ENCODE peak calls at places on chromosomes 12 and 14, in five cellular contexts. One of them, this sample, is unnamed.

GRCh38 chr14:67566908-67567307 is 33.2 kb downstream of the PIGH start:
- DNase-seq in IMR-90: no peak
- DNase-seq in HepG2: no peak
- DNase-seq in endothelial cell of umbilical vein: no peak
- DNase-seq in brain microvascular endothelial cell: no peak
- DNase-seq in this sample: peak

GRCh38 chr14:101174980-101175606 is 271.6 kb upstream of the RTL1 start:
- DNase-seq in IMR-90: no peak
- DNase-seq in HepG2: no peak
- DNase-seq in endothelial cell of umbilical vein: no peak
- DNase-seq in brain microvascular endothelial cell: no peak
- DNase-seq in this sample: no peak

GRCh38 chr14:101325319-101325718 is 236.0 kb upstream of the DIO3 start:
- DNase-seq in IMR-90: no peak
- DNase-seq in HepG2: no peak
- DNase-seq in endothelial cell of umbilical vein: no peak
- DNase-seq in brain microvascular endothelial cell: no peak
- DNase-seq in this sample: no peak

GRCh38 chr12:113891737-113892520 is 74.2 kb downstream of the RBM19 start:
- DNase-seq in IMR-90: no peak
- DNase-seq in HepG2: no peak
- DNase-seq in endothelial cell of umbilical vein: peak
- DNase-seq in brain microvascular endothelial cell: no peak
- DNase-seq in this sample: no peak

GRCh38 chr12:15662303-15662980 is 126.7 kb downstream of the EPS8 start:
- DNase-seq in IMR-90: peak
- DNase-seq in HepG2: no peak
- DNase-seq in endothelial cell of umbilical vein: peak
- DNase-seq in brain microvascular endothelial cell: peak
- DNase-seq in this sample: no peak

GRCh38 chr14:68691031-68691864 is 101.6 kb downstream of the ZFP36L1 start:
- DNase-seq in IMR-90: no peak
- DNase-seq in HepG2: no peak
- DNase-seq in endothelial cell of umbilical vein: no peak
- DNase-seq in brain microvascular endothelial cell: no peak
- DNase-seq in this sample: peak

GRCh38 chr12:26130728-26131127 is 5.9 kb upstream of the BHLHE41 start:
- DNase-seq in IMR-90: no peak
- DNase-seq in HepG2: no peak
- DNase-seq in endothelial cell of umbilical vein: no peak
- DNase-seq in brain microvascular endothelial cell: no peak
- DNase-seq in this sample: no peak

GRCh38 chr12:50192908-50193307 is 25.7 kb upstream of the CERS5 start:
- DNase-seq in IMR-90: peak
- DNase-seq in HepG2: no peak
- DNase-seq in endothelial cell of umbilical vein: peak
- DNase-seq in brain microvascular endothelial cell: no peak
- DNase-seq in this sample: no peak

GRCh38 chr14:60381909-60382308 is 104.0 kb downstream of the C14orf39 start:
- DNase-seq in IMR-90: no peak
- DNase-seq in HepG2: no peak
- DNase-seq in endothelial cell of umbilical vein: no peak
- DNase-seq in brain microvascular endothelial cell: no peak
- DNase-seq in this sample: no peak

GRCh38 chr12:74415633-74416032 is 122.0 kb upstream of the ATXN7L3B start:
- DNase-seq in IMR-90: peak
- DNase-seq in HepG2: peak
- DNase-seq in endothelial cell of umbilical vein: peak
- DNase-seq in brain microvascular endothelial cell: peak
- DNase-seq in this sample: no peak

GRCh38 chr12:132248439-132249157 is 80.8 kb downstream of the GALNT9 start:
- DNase-seq in IMR-90: peak
- DNase-seq in HepG2: no peak
- DNase-seq in endothelial cell of umbilical vein: no peak
- DNase-seq in brain microvascular endothelial cell: peak
- DNase-seq in this sample: no peak

GRCh38 chr12:120874547-120875245 is 29.5 kb downstream of the SPPL3 start:
- DNase-seq in IMR-90: no peak
- DNase-seq in HepG2: no peak
- DNase-seq in endothelial cell of umbilical vein: no peak
- DNase-seq in brain microvascular endothelial cell: no peak
- DNase-seq in this sample: no peak

GRCh38 chr14:89336338-89336737 is 80.7 kb downstream of the FOXN3 start:
- DNase-seq in IMR-90: no peak
- DNase-seq in HepG2: peak
- DNase-seq in endothelial cell of umbilical vein: no peak
- DNase-seq in brain microvascular endothelial cell: no peak
- DNase-seq in this sample: no peak

GRCh38 chr12:116426391-116427136 is 132.6 kb upstream of the MAP1LC3B2 start:
- DNase-seq in IMR-90: peak
- DNase-seq in HepG2: no peak
- DNase-seq in endothelial cell of umbilical vein: peak
- DNase-seq in brain microvascular endothelial cell: peak
- DNase-seq in this sample: peak
- H3K27ac ChIP-seq in IMR-90: peak
- H3K27ac ChIP-seq in HepG2: no peak
- H3K27ac ChIP-seq in endothelial cell of umbilical vein: no peak
- H3K27ac ChIP-seq in brain microvascular endothelial cell: peak
- H3K27ac ChIP-seq in this sample: peak

DNA sequence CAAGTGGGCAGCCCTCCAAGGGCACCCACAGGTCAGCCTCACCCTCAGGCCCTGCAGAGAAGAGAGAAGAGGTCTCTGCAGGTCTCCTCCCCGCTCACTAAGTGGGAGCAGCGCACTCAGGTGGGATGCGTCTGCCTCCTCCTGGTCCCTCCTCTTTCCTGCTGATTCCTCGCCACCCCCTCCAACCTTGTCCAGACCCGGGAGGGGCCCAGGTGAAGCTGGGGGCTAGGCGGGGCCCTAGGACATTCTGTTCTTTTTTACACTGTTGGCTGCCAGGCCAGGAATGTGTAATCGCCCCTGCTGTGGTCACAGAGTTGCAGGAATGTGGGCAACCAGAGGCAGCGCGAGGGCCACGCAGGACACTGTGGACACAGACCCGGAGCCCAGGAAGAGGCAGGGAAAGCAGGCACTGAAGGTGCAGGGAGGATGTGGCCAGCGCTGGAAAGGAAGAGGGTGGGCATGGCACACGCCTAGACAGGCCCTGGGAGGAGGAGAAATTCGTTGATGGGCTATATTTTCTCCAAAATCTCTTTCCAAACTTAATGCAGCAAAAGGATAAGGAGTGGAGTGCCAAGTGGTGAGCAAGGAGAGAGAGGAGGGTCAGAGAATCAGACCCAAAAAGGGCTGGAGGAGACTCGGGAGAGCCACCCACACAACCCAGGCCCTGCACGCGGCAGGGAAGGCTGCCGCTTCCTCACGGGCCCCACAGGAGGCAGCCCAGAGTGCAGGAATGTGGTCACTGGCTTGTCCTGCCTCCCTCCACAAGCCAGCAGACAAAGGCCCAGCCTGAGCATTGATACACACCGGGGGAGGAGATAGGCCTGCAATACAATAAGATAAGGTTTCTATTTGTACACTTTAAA is 947 bp upstream of the SCNN1A start:
- DNase-seq in IMR-90: peak
- DNase-seq in HepG2: peak
- DNase-seq in endothelial cell of umbilical vein: peak
- DNase-seq in brain microvascular endothelial cell: peak
- DNase-seq in this sample: peak
- H3K4me3 ChIP-seq in IMR-90: no peak
- H3K4me3 ChIP-seq in HepG2: peak
- H3K4me3 ChIP-seq in endothelial cell of umbilical vein: no peak
- H3K4me3 ChIP-seq in brain microvascular endothelial cell: no peak
- H3K4me3 ChIP-seq in this sample: no peak

GRCh38 chr14:35229495-35230089 is 62.6 kb upstream of the PSMA6 start:
- DNase-seq in IMR-90: no peak
- DNase-seq in HepG2: peak
- DNase-seq in endothelial cell of umbilical vein: peak
- DNase-seq in brain microvascular endothelial cell: no peak
- DNase-seq in this sample: no peak
- TF ChIP-seq CTCF in IMR-90: no peak
- TF ChIP-seq CTCF in HepG2: peak
- TF ChIP-seq CTCF in endothelial cell of umbilical vein: peak
- TF ChIP-seq CTCF in brain microvascular endothelial cell: peak
- TF ChIP-seq CTCF in this sample: no peak

GRCh38 chr12:57514720-57515467 is 5.4 kb downstream of the DDIT3 start:
- DNase-seq in IMR-90: no peak
- DNase-seq in HepG2: no peak
- DNase-seq in endothelial cell of umbilical vein: no peak
- DNase-seq in brain microvascular endothelial cell: no peak
- DNase-seq in this sample: no peak
- H3K27ac ChIP-seq in IMR-90: no peak
- H3K27ac ChIP-seq in HepG2: no peak
- H3K27ac ChIP-seq in endothelial cell of umbilical vein: no peak
- H3K27ac ChIP-seq in brain microvascular endothelial cell: no peak
- H3K27ac ChIP-seq in this sample: no peak

DNA sequence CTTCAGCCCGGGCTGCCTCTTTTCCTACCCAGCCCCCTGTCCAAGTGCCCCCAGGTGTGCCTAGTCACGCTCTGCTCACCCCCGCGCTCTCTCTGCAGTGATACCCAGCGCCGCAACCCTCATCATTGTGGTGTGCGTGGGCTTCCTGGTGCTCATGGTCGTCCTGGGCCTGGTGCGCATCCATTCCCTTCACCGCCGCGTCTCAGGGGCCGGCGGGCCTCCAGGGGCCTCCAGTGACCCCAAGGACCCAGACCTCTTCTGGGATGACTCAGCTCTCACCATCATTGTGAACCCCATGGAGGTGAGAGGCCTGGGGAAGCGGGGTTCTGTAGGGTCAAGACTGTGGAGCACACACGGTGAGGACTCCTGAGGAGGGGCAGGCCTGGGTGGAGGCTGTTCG is 27.2 kb downstream of the CLSTN3 start:
- DNase-seq in IMR-90: no peak
- DNase-seq in HepG2: no peak
- DNase-seq in endothelial cell of umbilical vein: no peak
- DNase-seq in brain microvascular endothelial cell: no peak
- DNase-seq in this sample: no peak
- H3K4me3 ChIP-seq in IMR-90: no peak
- H3K4me3 ChIP-seq in HepG2: no peak
- H3K4me3 ChIP-seq in endothelial cell of umbilical vein: no peak
- H3K4me3 ChIP-seq in brain microvascular endothelial cell: no peak
- H3K4me3 ChIP-seq in this sample: no peak

This sample was measured in tibial artery.